ENCODE peak calls at places on chromosomes 1 and 21, in five cellular contexts. O is cerebellar cortex; X is stimulated activated CD4-positive, alpha-beta T cell treated with anti-CD3 and anti-CD28 coated beads, Interleukin-1b, Interleukin-23, amount 100 ng/mL, for 24 hours; P is psoas muscle; V is G401. A is an unnamed sample.

GRCh38 chr1:162299018-162299417 is 77.6 kb downstream of the SPATA46 start:
- DNase-seq in O (no peak), X (no peak), P (no peak), V (no peak), A (no peak)

GRCh38 chr1:172914517-172915144 is 136.1 kb downstream of the TNFSF18 start:
- DNase-seq in O (no peak), X (no peak), P (no peak), V (no peak), A (no peak)

GRCh38 chr1:208179303-208179702 is 64.9 kb downstream of the PLXNA2 start:
- DNase-seq in O (peak; percentile 95), X (no peak), P (no peak), V (peak; percentile 96), A (no peak)

GRCh38 chr21:13827201-13827600 is 217.6 kb downstream of the POTED start:
- DNase-seq in O (no peak), X (no peak), P (no peak), V (no peak), A (no peak)

GRCh38 chr1:219149185-219149584 is 24.5 kb upstream of the LYPLAL1 start:
- DNase-seq in O (no peak), X (no peak), P (no peak), V (no peak), A (no peak)

GRCh38 chr1:104235141-104235540 is 485.4 kb downstream of the AMY1C start:
- DNase-seq in O (no peak), X (no peak), P (no peak), V (no peak), A (no peak)

GRCh38 chr1:30550365-30551220 is 172.8 kb downstream of the MATN1 start:
- DNase-seq in O (no peak), X (no peak), P (no peak), V (no peak), A (no peak)

GRCh38 chr21:34530264-34530663 is 18.3 kb upstream of the KCNE1 start:
- DNase-seq in O (no peak), X (no peak), P (no peak), V (no peak), A (no peak)

GRCh38 chr21:26888256-26888655 is 43.0 kb upstream of the ADAMTS1 start:
- DNase-seq in O (no peak), X (no peak), P (no peak), V (no peak), A (no peak)

GRCh38 chr1:64886877-64887276 is 79.5 kb downstream of the JAK1 start:
- DNase-seq in O (no peak), X (no peak), P (no peak), V (no peak), A (no peak)